ENCODE peak calls at places on chromosomes 11 and 22, in six cellular contexts. X is IMR-90; Q is CD4-positive, alpha-beta memory T cell; I is psoas muscle; B is neural progenitor cell; K is lower lobe of right lung. L is an unnamed sample. For H3K4me1, the result is how much of the 10 kb centered on the place peaks cover.

GRCh38 chr11:116326146-116326545 is 446.6 kb downstream of the BUD13 start:
- DNase-seq in I (no peak), X (no peak), K (no peak), Q (no peak), B (no peak), L (no peak)

GRCh38 chr11:45368697-45369096 is 82.6 kb upstream of the SYT13 start:
- DNase-seq in X (no peak), I (no peak), Q (no peak), B (no peak), K (no peak), L (no peak)

GRCh38 chr11:10459029-10459970 is 4.2 kb downstream of the AMPD3 start:
- DNase-seq in K (no peak), I (no peak), X (no peak), Q (peak), B (no peak), L (no peak)

GRCh38 chr11:87432006-87432405 is 394.3 kb downstream of the TMEM135 start:
- DNase-seq in X (peak), B (no peak), Q (no peak), K (no peak), I (no peak), L (peak)

GRCh38 chr11:114892381-114893197 is 214.3 kb downstream of the NXPE2 start:
- DNase-seq in I (no peak), B (no peak), K (no peak), X (no peak), Q (no peak), L (no peak)

GRCh38 chr11:74397531-74398243 is 546 bp downstream of the PGM2L1 start:
- DNase-seq in X (peak), K (peak), Q (peak), I (no peak), B (peak), L (peak)

GRCh38 chr11:86588566-86589090 is 83.8 kb downstream of the ME3 start:
- DNase-seq in B (peak), I (no peak), Q (no peak), K (no peak), X (no peak), L (no peak)

GRCh38 chr22:37229012-37229804 is 14.9 kb downstream of the RAC2 start:
- DNase-seq in B (no peak), K (no peak), I (no peak), Q (no peak), X (peak), L (peak)

GRCh38 chr22:48724899-48725298 is 1102.8 kb downstream of the BRD1 start:
- DNase-seq in I (no peak), K (no peak), Q (no peak), X (no peak), B (no peak), L (no peak)

GRCh38 chr11:104898685-104899013 is 389 bp upstream of the CASP12 start:
- DNase-seq in K (no peak), Q (no peak), I (no peak), X (no peak), B (no peak), L (peak)

GRCh38 chr22:45612451-45612901 is 59.2 kb upstream of the ATXN10 start:
- DNase-seq in B (no peak), I (peak), Q (peak), X (peak), K (peak), L (peak)

GRCh38 chr22:46068908-46069481 is 81.3 kb upstream of the PPARA start:
- DNase-seq in K (peak), X (peak), Q (no peak), I (peak), B (no peak), L (peak)

GRCh38 chr11:34865261-34865660 is 50.9 kb downstream of the APIP start:
- DNase-seq in Q (no peak), B (no peak), X (no peak), K (no peak), I (no peak), L (no peak)

DNA sequence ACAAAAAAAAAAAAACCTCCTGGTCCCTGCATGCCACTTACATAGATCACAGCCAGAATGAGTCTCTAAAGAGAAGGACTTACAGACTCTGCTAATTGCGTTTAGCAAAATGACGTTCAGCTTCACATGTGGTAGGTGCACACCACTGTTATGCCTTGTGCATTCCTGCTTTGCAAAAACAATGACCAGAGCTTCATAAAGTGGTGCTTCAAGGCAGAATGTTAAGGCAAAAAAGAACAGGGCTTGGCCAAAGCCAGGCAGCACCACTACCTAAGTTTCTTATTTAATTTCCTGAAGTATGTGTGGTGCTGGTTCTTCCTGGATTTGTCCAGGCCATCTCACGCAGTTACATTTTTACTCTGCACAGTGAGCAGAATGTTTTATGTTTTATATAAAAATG is 85.2 kb downstream of the GALNT18 start:
- DNase-seq in X (no peak), K (no peak), B (no peak), I (no peak), Q (no peak), L (no peak)
- H3K4me1 ChIP-seq in X (under half), K (half or more), B (under half), I (under half), Q (under half), L (under half)

GRCh38 chr11:69298778-69299461 is 5.0 kb downstream of the MYEOV start:
- DNase-seq in K (no peak), I (no peak), X (peak), Q (no peak), B (no peak), L (no peak)
- H3K4me1 ChIP-seq in K (half or more), I (under half), X (half or more), Q (half or more), B (under half), L (half or more)

GRCh38 chr11:33375236-33375635 is 118.1 kb downstream of the HIPK3 start:
- DNase-seq in Q (no peak), X (no peak), I (no peak), B (no peak), K (no peak), L (no peak)

GRCh38 chr11:33376331-33377099 is 119.3 kb downstream of the HIPK3 start:
- DNase-seq in Q (no peak), I (no peak), X (no peak), K (no peak), B (peak), L (peak)

GRCh38 chr11:33377852-33378385 is 120.7 kb downstream of the HIPK3 start:
- DNase-seq in B (no peak), Q (no peak), K (no peak), X (peak), I (no peak), L (peak)

GRCh38 chr11:33377100-33377851 is 120.1 kb downstream of the HIPK3 start:
- DNase-seq in K (no peak), B (peak), X (peak), Q (no peak), I (no peak), L (peak)

GRCh38 chr11:33375688-33376311 is 118.6 kb downstream of the HIPK3 start:
- DNase-seq in Q (no peak), X (peak), B (peak), K (no peak), I (no peak), L (peak)
- H3K4me1 ChIP-seq in Q (under half), X (under half), B (under half), K (under half), I (under half), L (under half)

GRCh38 chr11:106384429-106384828 is 307.0 kb downstream of the AASDHPPT start:
- DNase-seq in B (no peak), X (no peak), Q (no peak), K (no peak), I (no peak), L (no peak)

GRCh38 chr11:106389096-106389495 is 311.6 kb downstream of the AASDHPPT start:
- DNase-seq in X (peak), K (no peak), Q (no peak), I (no peak), B (no peak), L (peak)

GRCh38 chr11:106381895-106382294 is 304.4 kb downstream of the AASDHPPT start:
- DNase-seq in B (no peak), X (no peak), Q (no peak), I (no peak), K (no peak), L (no peak)

GRCh38 chr11:106390078-106390477 is 312.6 kb downstream of the AASDHPPT start:
- DNase-seq in I (no peak), Q (no peak), B (no peak), X (no peak), K (no peak), L (no peak)

DNA sequence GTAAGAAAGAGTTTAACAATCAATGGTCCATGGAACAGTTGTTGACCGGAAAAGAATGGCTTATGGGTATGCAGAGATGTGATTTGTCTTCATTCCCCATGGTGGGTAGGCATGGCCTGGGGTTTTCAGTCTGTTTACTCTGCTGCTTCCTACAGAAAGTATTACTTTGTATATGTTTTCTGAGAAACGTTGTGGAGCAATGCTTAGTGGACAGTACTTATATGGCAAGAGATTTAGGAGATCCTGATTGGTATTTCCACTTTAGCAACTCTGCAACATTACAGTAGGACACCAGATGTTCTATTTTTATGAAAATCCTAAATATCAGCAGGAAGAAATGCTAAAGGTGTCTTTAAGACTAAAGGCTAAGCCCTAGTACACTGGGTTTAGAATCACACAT is 309.1 kb downstream of the AASDHPPT start:
- DNase-seq in B (no peak), I (no peak), Q (no peak), K (no peak), X (no peak), L (no peak)
- H3K4me1 ChIP-seq in B (under half), I (under half), Q (under half), K (under half), X (under half), L (under half)